ENCODE peak calls at places on chromosomes 12 and 14, in eight cellular contexts. H is testis; R is HAP-1; T is left ventricle myocardium inferior; M is uterus; U is effector memory CD4-positive, alpha-beta T cell; A is left lung; D is sigmoid colon. F is an unnamed sample. For H3K9me3, the result is how much of the 10 kb centered on the place peaks cover.

GRCh38 chr12:124829008-124829707 is 34.5 kb downstream of the SCARB1 start:
- DNase-seq in H (no peak), R (peak), T (no peak), M (no peak), U (no peak), A (no peak), D (no peak), F (no peak)

GRCh38 chr12:124099661-124100060 is 126.6 kb downstream of the ZNF664 start:
- DNase-seq in H (no peak), R (no peak), T (no peak), M (no peak), U (no peak), A (no peak), D (no peak), F (no peak)

GRCh38 chr14:76125506-76125905 is 26.2 kb upstream of the GPATCH2L start:
- DNase-seq in H (no peak), R (no peak), T (no peak), M (no peak), U (no peak), A (no peak), D (peak), F (no peak)

GRCh38 chr14:80607430-80608200 is 333.9 kb downstream of the CEP128 start:
- DNase-seq in H (no peak), R (no peak), T (no peak), M (no peak), U (no peak), A (no peak), D (no peak), F (no peak)

GRCh38 chr14:22070119-22070982 is 396.7 kb upstream of the OR4E1 start:
- DNase-seq in H (no peak), R (no peak), T (peak), M (no peak), U (peak), A (peak), D (no peak), F (peak)

GRCh38 chr12:88756153-88756552 is 175.9 kb upstream of the KITLG start:
- DNase-seq in H (no peak), R (no peak), T (no peak), M (no peak), U (no peak), A (no peak), D (no peak), F (no peak)

GRCh38 chr14:56787530-56787929 is 22.7 kb downstream of the OTX2 start:
- DNase-seq in H (no peak), R (no peak), T (no peak), M (no peak), U (no peak), A (no peak), D (no peak), F (no peak)

GRCh38 chr14:96455588-96455987 is 46.6 kb upstream of the PAPOLA start:
- DNase-seq in H (no peak), R (no peak), T (no peak), M (no peak), U (no peak), A (no peak), D (no peak), F (no peak)

GRCh38 chr14:77102154-77102553 is 4.1 kb downstream of the CIPC start:
- DNase-seq in H (no peak), R (no peak), T (no peak), M (no peak), U (no peak), A (no peak), D (no peak), F (no peak)

GRCh38 chr12:46160081-46160980 is 108.5 kb downstream of the SLC38A1 start:
- DNase-seq in H (peak), R (peak), T (no peak), M (peak), U (no peak), A (no peak), D (peak), F (no peak)

GRCh38 chr12:34604631-34605509 is 582.6 kb downstream of the ALG10 start:
- DNase-seq in H (no peak), R (no peak), T (no peak), M (no peak), U (no peak), A (no peak), D (peak), F (no peak)
- H3K9me3 ChIP-seq in H (under half), R (under half), T (half or more), M (under half), U (under half), A (under half), D (under half), F (under half)

GRCh38 chr12:108610336-108610815 is 12.5 kb upstream of the TMEM119 start:
- DNase-seq in H (no peak), R (no peak), T (no peak), M (no peak), U (no peak), A (no peak), D (no peak), F (no peak)
- H3K9me3 ChIP-seq in H (under half), R (under half), T (under half), M (under half), U (under half), A (under half), D (under half), F (under half)

GRCh38 chr14:90721619-90722305 is 94.5 kb downstream of the TTC7B start:
- DNase-seq in H (no peak), R (no peak), T (no peak), M (no peak), U (no peak), A (no peak), D (no peak), F (no peak)

GRCh38 chr14:90726656-90727055 is 89.6 kb downstream of the TTC7B start:
- DNase-seq in H (no peak), R (no peak), T (no peak), M (peak), U (no peak), A (peak), D (peak), F (no peak)

GRCh38 chr14:90720336-90720735 is 95.9 kb downstream of the TTC7B start:
- DNase-seq in H (no peak), R (no peak), T (no peak), M (no peak), U (no peak), A (no peak), D (no peak), F (no peak)

GRCh38 chr14:90720832-90721231 is 95.4 kb downstream of the TTC7B start:
- DNase-seq in H (no peak), R (no peak), T (no peak), M (no peak), U (no peak), A (no peak), D (no peak), F (no peak)

GRCh38 chr14:90722590-90722989 is 93.6 kb downstream of the TTC7B start:
- DNase-seq in H (no peak), R (no peak), T (no peak), M (no peak), U (no peak), A (no peak), D (no peak), F (no peak)
- H3K9me3 ChIP-seq in H (under half), R (under half), T (under half), M (under half), U (under half), A (under half), D (under half), F (under half)

GRCh38 chr14:104332634-104333270 is 194.4 kb downstream of the KIF26A start:
- DNase-seq in H (peak), R (no peak), T (no peak), M (no peak), U (no peak), A (no peak), D (peak), F (no peak)
- H3K9me3 ChIP-seq in H (under half), R (under half), T (under half), M (under half), U (under half), A (under half), D (under half), F (under half)

DNA sequence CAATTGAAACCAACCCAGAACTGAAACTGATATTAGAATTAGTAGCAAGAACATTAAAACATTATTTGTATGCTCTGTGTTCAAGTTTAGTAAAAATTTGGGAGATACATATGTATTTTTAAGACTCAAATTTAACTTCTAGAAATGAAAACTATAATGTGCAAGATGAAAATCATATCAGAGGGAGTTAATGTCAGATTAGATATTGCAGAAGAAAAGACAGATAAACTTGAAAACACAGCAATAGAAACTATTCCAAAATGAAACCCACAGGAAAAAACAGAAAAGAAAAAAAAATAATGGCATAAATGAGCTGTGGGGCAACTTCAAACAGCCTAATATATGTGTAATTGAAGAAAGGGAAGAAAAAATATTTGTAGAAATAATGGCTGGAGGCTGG is 134.9 kb downstream of the DPF3 start:
- DNase-seq in H (no peak), R (no peak), T (no peak), M (no peak), U (no peak), A (no peak), D (no peak), F (no peak)
- H3K9me3 ChIP-seq in H (under half), R (under half), T (half or more), M (under half), U (under half), A (under half), D (under half), F (under half)

GRCh38 chr12:34400423-34400881 is 378.2 kb downstream of the ALG10 start:
- DNase-seq in H (peak), R (no peak), T (peak), M (peak), U (no peak), A (peak), D (peak), F (no peak)

GRCh38 chr12:34397591-34398365 is 375.5 kb downstream of the ALG10 start:
- DNase-seq in H (peak), R (no peak), T (peak), M (peak), U (no peak), A (peak), D (peak), F (no peak)

GRCh38 chr12:34399631-34400422 is 377.5 kb downstream of the ALG10 start:
- DNase-seq in H (peak), R (no peak), T (peak), M (peak), U (no peak), A (peak), D (peak), F (peak)

GRCh38 chr12:34398366-34398705 is 376.0 kb downstream of the ALG10 start:
- DNase-seq in H (peak), R (no peak), T (no peak), M (peak), U (no peak), A (peak), D (peak), F (no peak)

DNA sequence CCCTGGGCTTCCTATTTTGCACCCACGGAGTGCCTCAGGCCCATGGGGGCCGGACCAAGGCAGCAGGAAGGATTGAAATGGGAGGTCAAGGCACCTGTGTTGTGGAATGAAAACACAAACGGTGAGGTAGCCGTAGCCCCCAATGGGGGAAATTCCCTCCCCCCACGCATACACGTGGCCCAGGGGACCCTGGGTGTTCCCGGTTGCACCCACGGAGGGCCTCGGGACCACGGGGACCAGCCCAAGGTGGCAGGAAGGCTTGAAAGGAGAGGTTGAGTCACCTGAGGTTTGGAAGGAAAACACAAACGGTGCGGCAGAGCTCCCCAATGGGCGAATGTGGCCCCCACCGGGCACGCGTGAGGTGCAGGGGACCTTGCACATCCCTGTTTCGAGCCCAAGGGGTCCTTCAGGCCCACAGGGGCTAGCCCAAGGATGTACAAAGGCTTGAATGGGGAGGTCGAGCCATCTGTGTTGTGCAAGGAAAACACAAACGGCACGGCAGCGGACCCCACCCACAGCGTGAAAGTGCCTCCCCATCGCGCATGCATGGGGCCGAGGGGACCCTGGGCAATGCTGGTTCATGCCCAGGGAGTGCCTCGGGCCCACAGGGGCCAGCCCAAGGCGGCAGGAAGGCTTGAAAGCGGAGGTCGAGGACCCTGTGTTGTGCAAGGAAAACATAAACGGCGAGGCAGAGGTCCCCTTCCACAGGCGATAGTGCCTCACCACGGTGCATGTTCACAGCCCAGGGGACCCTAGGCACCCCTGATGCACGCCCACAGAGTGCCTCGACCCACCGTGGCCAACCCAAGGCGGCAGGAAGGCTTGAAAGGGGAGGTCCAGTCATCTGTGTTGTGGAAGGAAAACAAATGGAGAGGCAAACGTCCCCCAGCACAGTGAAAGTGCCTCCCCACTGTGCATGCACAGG is 376.7 kb downstream of the ALG10 start:
- DNase-seq in H (peak), R (no peak), T (peak), M (peak), U (peak), A (peak), D (peak), F (peak)
- H3K9me3 ChIP-seq in H (under half), R (under half), T (half or more), M (under half), U (under half), A (under half), D (under half), F (under half)

GRCh38 chr12:32809196-32809595 is 53.5 kb upstream of the YARS2 start:
- DNase-seq in H (no peak), R (no peak), T (no peak), M (no peak), U (no peak), A (no peak), D (no peak), F (no peak)
- H3K9me3 ChIP-seq in H (under half), R (under half), T (under half), M (under half), U (under half), A (under half), D (under half), F (under half)

DNA sequence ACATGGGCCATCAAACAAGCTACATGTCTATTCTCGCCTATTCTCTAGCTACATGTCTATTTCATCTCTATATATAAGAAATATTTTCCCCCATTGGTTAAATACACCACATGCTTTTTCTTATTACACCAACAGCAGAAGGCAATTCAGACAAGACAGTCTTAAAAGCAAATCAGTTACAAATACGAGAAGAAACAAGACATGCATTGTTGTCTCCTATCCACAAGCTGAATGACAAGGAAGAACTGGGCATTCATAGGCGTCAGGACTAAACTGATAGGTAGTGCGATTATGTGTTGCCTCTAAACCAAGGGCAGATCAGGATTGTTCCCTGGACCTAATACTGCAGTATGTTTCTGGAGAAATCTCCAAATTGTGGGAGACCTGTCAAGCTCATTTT is 19.4 kb downstream of the SLC2A13 start:
- DNase-seq in H (no peak), R (no peak), T (no peak), M (no peak), U (no peak), A (no peak), D (no peak), F (no peak)
- H3K9me3 ChIP-seq in H (under half), R (under half), T (under half), M (under half), U (under half), A (under half), D (under half), F (under half)

GRCh38 chr14:52266782-52267181 is 716 bp upstream of the PTGDR start:
- DNase-seq in H (no peak), R (no peak), T (no peak), M (peak), U (no peak), A (no peak), D (no peak), F (no peak)

GRCh38 chr14:52267501-52268190 is at the start of gene PTGDR:
- DNase-seq in H (peak), R (no peak), T (peak), M (peak), U (peak), A (peak), D (no peak), F (no peak)

GRCh38 chr14:52265248-52265647 is 2.2 kb upstream of the PTGDR start:
- DNase-seq in H (no peak), R (no peak), T (no peak), M (no peak), U (no peak), A (no peak), D (no peak), F (no peak)

GRCh38 chr14:52268191-52269061 is 928 bp downstream of the PTGDR start:
- DNase-seq in H (no peak), R (no peak), T (no peak), M (peak), U (no peak), A (no peak), D (no peak), F (no peak)

DNA sequence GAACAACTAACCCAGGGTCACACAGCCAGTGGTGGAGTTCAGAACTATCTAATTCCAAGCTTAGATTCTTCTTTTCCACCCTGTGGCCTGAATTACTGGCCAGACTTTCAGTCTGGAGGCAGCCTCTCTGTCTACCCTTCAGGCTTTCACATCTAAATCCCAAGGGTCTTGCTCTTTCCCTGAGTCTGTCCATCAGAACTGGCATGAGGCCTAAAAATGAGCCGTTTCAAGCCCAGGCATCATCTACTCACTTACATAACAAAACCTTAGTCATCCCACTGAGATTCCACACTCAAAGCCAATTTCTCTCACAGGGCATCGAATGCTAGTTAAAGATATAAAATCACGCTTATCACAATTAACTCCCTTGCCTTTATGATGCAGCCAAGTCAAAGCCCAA is 1.3 kb upstream of the PTGDR start:
- DNase-seq in H (peak), R (peak), T (no peak), M (peak), U (no peak), A (no peak), D (peak), F (no peak)
- H3K9me3 ChIP-seq in H (under half), R (under half), T (under half), M (under half), U (under half), A (under half), D (under half), F (under half)

F was measured in T-helper 17 cell.